ENCODE peak calls at places on chromosome 1, in four cellular contexts. Q is A549, Z is K562, Y is HepG2. E is an unnamed sample.
A peak's percentile ranks its signal among the peaks of the same experiment; 100 is the strongest.

GRCh38 chr1:178725603-178726517 is 816 bp downstream of the RALGPS2 start:
- DNase-seq in Q (peak; percentile 79), Z (peak; percentile 90), Y (peak; percentile 94), E (peak; percentile 62)

GRCh38 chr1:11784993-11785769 is 20.6 kb downstream of the MTHFR start:
- DNase-seq in Q (peak; percentile 71), Z (peak; percentile 93), Y (peak; percentile 64), E (peak; percentile 92)

GRCh38 chr1:100445565-100445964 is 92.4 kb upstream of the GPR88 start:
- DNase-seq in Q (no peak), Z (no peak), Y (no peak), E (no peak)

GRCh38 chr1:161721738-161722343 is 497 bp downstream of the FCRLB start:
- DNase-seq in Q (peak; percentile 30), Z (peak; percentile 88), Y (no peak), E (no peak)

GRCh38 chr1:4375812-4376211 is 278.6 kb upstream of the AJAP1 start:
- DNase-seq in Q (no peak), Z (no peak), Y (no peak), E (no peak)

GRCh38 chr1:218498061-218498938 is 153.2 kb downstream of the TGFB2 start:
- DNase-seq in Q (no peak), Z (no peak), Y (no peak), E (no peak)

GRCh38 chr1:230215049-230215448 is 148.0 kb downstream of the GALNT2 start:
- DNase-seq in Q (no peak), Z (peak; percentile 33), Y (peak; percentile 7), E (peak; percentile 31)

GRCh38 chr1:207822602-207823451 is 71.0 kb downstream of the CD46 start:
- DNase-seq in Q (peak; percentile 97), Z (peak; percentile 82), Y (no peak), E (no peak)

GRCh38 chr1:19014765-19015164 is 58.3 kb upstream of the IFFO2 start:
- DNase-seq in Q (no peak), Z (no peak), Y (no peak), E (no peak)

GRCh38 chr1:3713840-3714239 is 38.4 kb upstream of the CCDC27 start:
- DNase-seq in Q (no peak), Z (no peak), Y (no peak), E (no peak)

GRCh38 chr1:62906428-62906886 is 122.5 kb downstream of the ATG4C start:
- DNase-seq in Q (peak; percentile 2), Z (peak; percentile 41), Y (no peak), E (peak; percentile 29)

GRCh38 chr1:119784127-119784781 is 15.5 kb upstream of the HMGCS2 start:
- DNase-seq in Q (no peak), Z (no peak), Y (no peak), E (no peak)

GRCh38 chr1:15035236-15035635 is 118.3 kb upstream of the TMEM51 start:
- DNase-seq in Q (no peak), Z (no peak), Y (no peak), E (no peak)

GRCh38 chr1:7433896-7434295 is 337.2 kb upstream of the VAMP3 start:
- DNase-seq in Q (no peak), Z (no peak), Y (no peak), E (no peak)

GRCh38 chr1:235932090-235932510 is 65.4 kb upstream of the LYST start:
- DNase-seq in Q (no peak), Z (no peak), Y (no peak), E (no peak)
- TF ChIP-seq HMGXB4 in Q (no peak), Z (no peak), Y (no peak), E (no peak)

GRCh38 chr1:93991269-93991668 is 82.0 kb upstream of the GCLM start:
- DNase-seq in Q (no peak), Z (no peak), Y (no peak), E (no peak)

GRCh38 chr1:93990010-93990409 is 80.8 kb upstream of the GCLM start:
- DNase-seq in Q (no peak), Z (no peak), Y (no peak), E (no peak)

GRCh38 chr1:93989601-93990000 is 80.4 kb upstream of the GCLM start:
- DNase-seq in Q (no peak), Z (no peak), Y (no peak), E (no peak)

GRCh38 chr1:93992190-93992589 is 83.0 kb upstream of the GCLM start:
- DNase-seq in Q (no peak), Z (no peak), Y (no peak), E (no peak)

GRCh38 chr1:93988634-93989350 is 79.6 kb upstream of the GCLM start:
- DNase-seq in Q (no peak), Z (no peak), Y (no peak), E (no peak)
- TF ChIP-seq HMGXB4 in Q (no peak), Z (no peak), Y (no peak), E (no peak)

DNA sequence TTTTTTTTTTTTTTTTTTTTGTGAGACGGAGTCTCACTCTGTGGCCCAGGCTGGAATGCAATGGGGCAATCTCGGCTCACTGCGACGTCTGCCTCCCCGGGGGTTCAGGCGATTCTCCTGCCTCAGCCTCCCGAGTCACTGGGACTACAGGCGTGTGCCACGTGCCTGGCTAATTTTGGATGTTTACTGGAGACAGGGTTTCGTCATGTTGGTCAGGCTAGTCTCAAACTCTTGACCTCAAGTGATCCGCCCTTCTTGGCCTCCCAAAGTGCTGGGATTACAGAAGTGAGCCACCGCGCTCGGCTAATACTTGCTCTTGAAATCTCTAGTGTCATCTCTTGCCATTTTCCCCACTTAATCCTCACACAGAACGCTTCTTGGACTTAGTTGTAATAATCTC is 1.1 kb upstream of the SYCP1 start:
- DNase-seq in Q (no peak), Z (no peak), Y (no peak), E (no peak)
- TF ChIP-seq HMGXB4 in Q (no peak), Z (no peak), Y (no peak), E (no peak)

DNA sequence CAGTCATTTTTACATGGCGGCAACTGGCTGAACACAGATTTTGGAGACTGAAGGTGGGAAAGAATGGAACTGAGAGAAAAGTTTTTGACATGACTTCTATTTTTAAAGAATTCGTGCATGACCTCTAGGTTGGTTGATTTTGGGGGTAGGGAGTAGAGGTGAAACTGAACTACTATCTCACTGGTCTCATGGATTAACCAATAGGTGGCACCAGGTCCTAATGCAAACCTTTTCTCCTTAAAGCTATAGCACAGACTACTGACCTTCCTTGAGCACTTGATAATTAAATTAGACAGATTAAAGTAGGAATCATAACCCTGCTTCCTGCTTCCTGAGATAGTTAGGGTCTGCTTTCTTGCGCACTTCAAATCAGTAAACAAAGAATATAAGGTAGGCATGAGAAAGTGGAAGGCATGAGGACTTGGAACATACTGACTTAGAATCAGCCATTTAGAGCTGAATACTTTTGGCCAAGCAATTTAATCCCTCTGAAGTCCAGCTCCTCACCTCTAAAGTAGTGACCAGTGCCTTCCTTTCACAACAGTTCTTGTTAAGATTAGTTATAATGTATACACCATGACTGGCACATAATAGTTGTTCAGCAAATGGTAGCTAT is 206.0 kb downstream of the CENPF start:
- DNase-seq in Q (no peak), Z (peak; percentile 12), Y (peak; percentile 22), E (no peak)
- TF ChIP-seq HMGXB4 in Q (no peak), Z (no peak), Y (no peak), E (no peak)

GRCh38 chr1:55213885-55214213 is 1.3 kb downstream of the USP24 start:
- DNase-seq in Q (no peak), Z (no peak), Y (no peak), E (no peak)

GRCh38 chr1:55216078-55216477 is 914 bp upstream of the USP24 start:
- DNase-seq in Q (no peak), Z (no peak), Y (no peak), E (no peak)

GRCh38 chr1:55215194-55216021 is at the start of gene USP24:
- DNase-seq in Q (peak; percentile 56), Z (peak; percentile 86), Y (peak; percentile 63), E (peak; percentile 80)

GRCh38 chr1:55214214-55214902 is 806 bp downstream of the USP24 start:
- DNase-seq in Q (peak; percentile 38), Z (peak; percentile 84), Y (peak; percentile 31), E (peak; percentile 70)

GRCh38 chr1:55214903-55215193 is 316 bp downstream of the USP24 start:
- DNase-seq in Q (no peak), Z (peak; percentile 50), Y (no peak), E (peak; percentile 48)
- TF ChIP-seq HMGXB4 in Q (no peak), Z (peak; percentile 48), Y (no peak), E (no peak)

GRCh38 chr1:167454304-167454928 is 63.9 kb downstream of the CD247 start:
- DNase-seq in Q (peak; percentile 56), Z (no peak), Y (no peak), E (peak; percentile 64)
- TF ChIP-seq HMGXB4 in Q (no peak), Z (no peak), Y (no peak), E (no peak)

GRCh38 chr1:30855686-30856259 is 52.8 kb downstream of the SDC3 start:
- DNase-seq in Q (no peak), Z (no peak), Y (no peak), E (no peak)

GRCh38 chr1:30850607-30851006 is 58.0 kb downstream of the SDC3 start:
- DNase-seq in Q (no peak), Z (no peak), Y (no peak), E (no peak)

GRCh38 chr1:30852026-30852425 is 56.5 kb downstream of the SDC3 start:
- DNase-seq in Q (no peak), Z (no peak), Y (no peak), E (no peak)

GRCh38 chr1:30851286-30851685 is 57.3 kb downstream of the SDC3 start:
- DNase-seq in Q (no peak), Z (no peak), Y (no peak), E (no peak)

DNA sequence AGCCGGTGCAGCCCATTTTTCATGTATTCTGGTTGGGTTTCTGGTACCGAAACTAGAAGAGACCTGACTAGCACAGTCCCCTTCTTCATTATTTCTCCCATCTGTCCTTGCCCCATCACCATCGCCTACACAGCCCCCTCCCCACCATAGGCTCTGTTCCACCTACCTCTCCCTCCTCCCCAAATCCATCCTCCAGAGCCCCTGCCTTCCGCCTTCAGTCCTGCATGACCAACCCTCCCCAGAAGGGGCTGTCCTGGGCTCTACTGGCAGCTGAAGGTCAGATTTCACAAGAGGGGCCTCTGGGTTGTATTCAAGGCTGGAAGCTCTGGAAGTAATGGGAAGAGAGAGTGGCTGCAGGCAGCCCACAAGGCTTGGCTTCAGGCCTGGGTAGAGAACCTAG is 55.2 kb downstream of the SDC3 start:
- DNase-seq in Q (no peak), Z (no peak), Y (peak; percentile 55), E (peak; percentile 52)
- TF ChIP-seq HMGXB4 in Q (no peak), Z (no peak), Y (no peak), E (no peak)

GRCh38 chr1:32464191-32464715 is 619 bp upstream of the ZBTB8B start:
- DNase-seq in Q (no peak), Z (no peak), Y (no peak), E (no peak)
- TF ChIP-seq HMGXB4 in Q (no peak), Z (no peak), Y (no peak), E (no peak)

GRCh38 chr1:155978973-155979429 is 654 bp upstream of the ARHGEF2 start:
- DNase-seq in Q (no peak), Z (peak; percentile 71), Y (no peak), E (no peak)
- TF ChIP-seq HMGXB4 in Q (no peak), Z (no peak), Y (no peak), E (no peak)

E was measured in WTC11.